ENCODE peak calls at places on chromosomes 5 and 9, in four cellular contexts. J is IMR-90, I is mesenchymal stem cell, H is mesendoderm. K is an unnamed sample.

GRCh38 chr9:33375238-33375840 is 27.0 kb downstream of the AQP7 start:
- DNase-seq in J (peak), I (no peak), H (peak), K (peak)

GRCh38 chr9:123438321-123438720 is 82.3 kb downstream of the CRB2 start:
- DNase-seq in J (peak), I (peak), H (no peak), K (peak)

GRCh38 chr5:106680330-106680729 is 990.4 kb downstream of the EFNA5 start:
- DNase-seq in J (no peak), I (no peak), H (no peak), K (no peak)

GRCh38 chr9:136327313-136327971 is at the start of gene GPSM1:
- DNase-seq in J (peak), I (peak), H (no peak), K (no peak)

GRCh38 chr5:169160405-169160901 is 140.5 kb downstream of the SLIT3 start:
- DNase-seq in J (no peak), I (peak), H (no peak), K (no peak)

GRCh38 chr9:38035873-38036272 is 33.2 kb downstream of the SHB start:
- DNase-seq in J (peak), I (peak), H (no peak), K (no peak)

GRCh38 chr5:179303801-179304200 is 41.5 kb downstream of the ADAMTS2 start:
- DNase-seq in J (no peak), I (no peak), H (no peak), K (no peak)

GRCh38 chr5:138466900-138467710 is 1.8 kb downstream of the EGR1 start:
- DNase-seq in J (peak), I (peak), H (no peak), K (no peak)

GRCh38 chr5:17355585-17356346 is 138.3 kb downstream of the BASP1 start:
- DNase-seq in J (peak), I (peak), H (no peak), K (no peak)

GRCh38 chr9:128091571-128091970 is 23.5 kb downstream of the SLC25A25 start:
- DNase-seq in J (no peak), I (no peak), H (no peak), K (no peak)

GRCh38 chr5:160011471-160011870 is 2.5 kb downstream of the TTC1 start:
- DNase-seq in J (no peak), I (no peak), H (no peak), K (no peak)

GRCh38 chr5:38257236-38258036 is 923 bp upstream of the EGFLAM start:
- DNase-seq in J (no peak), I (peak), H (peak), K (peak)

GRCh38 chr9:136582977-136583735 is 37.3 kb upstream of the NOTCH1 start:
- DNase-seq in J (no peak), I (no peak), H (no peak), K (no peak)

GRCh38 chr9:25350011-25350410 is 328.2 kb downstream of the TUSC1 start:
- DNase-seq in J (no peak), I (no peak), H (no peak), K (no peak)

GRCh38 chr9:121556580-121556979 is 56.9 kb upstream of the GGTA1 start:
- DNase-seq in J (peak), I (peak), H (no peak), K (no peak)

GRCh38 chr5:134149571-134150303 is 27.0 kb downstream of the SKP1 start:
- DNase-seq in J (peak), I (no peak), H (no peak), K (no peak)

GRCh38 chr9:72599874-72600534 is 78.6 kb downstream of the TMC1 start:
- DNase-seq in J (no peak), I (no peak), H (no peak), K (no peak)

GRCh38 chr5:77957-78804 is 13.8 kb upstream of the PLEKHG4B start:
- DNase-seq in J (peak), I (no peak), H (peak), K (peak)

GRCh38 chr5:138981606-138982005 is 106.5 kb upstream of the LRRTM2 start:
- DNase-seq in J (no peak), I (no peak), H (no peak), K (no peak)

GRCh38 chr5:78908173-78908901 is 76.8 kb downstream of the ARSB start:
- DNase-seq in J (peak), I (peak), H (peak), K (peak)

GRCh38 chr5:118060833-118061232 is 927.5 kb downstream of the DTWD2 start:
- DNase-seq in J (no peak), I (no peak), H (peak), K (no peak)

GRCh38 chr5:1227669-1228068 is 2.5 kb downstream of the SLC6A18 start:
- DNase-seq in J (peak), I (no peak), H (no peak), K (no peak)

GRCh38 chr9:91026266-91026665 is 224.6 kb downstream of the SYK start:
- DNase-seq in J (no peak), I (no peak), H (no peak), K (no peak)

GRCh38 chr5:132335402-132335801 is 34.1 kb upstream of the SLC22A5 start:
- DNase-seq in J (no peak), I (no peak), H (no peak), K (no peak)

GRCh38 chr9:135137398-135137832 is 49.9 kb downstream of the OLFM1 start:
- DNase-seq in J (no peak), I (no peak), H (peak), K (peak)

GRCh38 chr9:4829956-4830355 is 37.2 kb downstream of the RCL1 start:
- DNase-seq in J (peak), I (peak), H (no peak), K (no peak)

GRCh38 chr5:151686673-151687378 is at the start of gene SPARC:
- DNase-seq in J (peak), I (peak), H (peak), K (peak)

DNA sequence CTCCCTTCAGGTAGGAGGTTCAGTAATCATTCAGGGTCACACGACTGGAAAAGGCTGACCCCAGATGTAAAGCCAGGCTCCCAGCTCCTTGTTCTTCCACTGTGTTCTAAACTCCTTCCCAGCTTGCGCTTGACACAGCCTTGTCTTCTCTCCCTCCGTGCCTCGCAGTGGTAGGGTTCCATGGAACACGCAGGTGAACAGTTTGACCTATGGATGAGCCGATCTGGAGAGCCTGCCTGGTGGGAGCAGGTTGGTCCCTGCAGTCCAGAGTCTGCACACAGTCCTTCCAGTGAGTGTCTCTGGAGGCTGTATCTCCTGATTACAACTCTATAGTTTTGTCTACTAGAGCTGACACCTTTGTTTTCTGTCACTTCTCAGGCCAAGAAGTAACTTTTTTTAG is 85.9 kb downstream of the IQGAP2 start:
- DNase-seq in J (no peak), I (no peak), H (no peak), K (no peak)
- H2BK5ac ChIP-seq in J (no peak), I (no peak), H (no peak), K (no peak)

GRCh38 chr5:173667702-173668101 is 51.3 kb upstream of the BOD1 start:
- DNase-seq in J (no peak), I (no peak), H (no peak), K (no peak)
- H2BK5ac ChIP-seq in J (no peak), I (no peak), H (no peak), K (no peak)

GRCh38 chr5:103414598-103414997 is 148.0 kb downstream of the NUDT12 start:
- DNase-seq in J (no peak), I (no peak), H (peak), K (no peak)
- H2BK5ac ChIP-seq in J (no peak), I (no peak), H (no peak), K (no peak)

GRCh38 chr5:135705941-135706340 is 127.2 kb upstream of the CXCL14 start:
- DNase-seq in J (no peak), I (no peak), H (no peak), K (no peak)

GRCh38 chr5:135706474-135706873 is 127.7 kb upstream of the CXCL14 start:
- DNase-seq in J (no peak), I (no peak), H (no peak), K (no peak)

GRCh38 chr5:135705230-135705631 is 126.4 kb upstream of the CXCL14 start:
- DNase-seq in J (peak), I (peak), H (no peak), K (no peak)

GRCh38 chr5:135703026-135703550 is 124.3 kb upstream of the CXCL14 start:
- DNase-seq in J (no peak), I (no peak), H (no peak), K (no peak)

DNA sequence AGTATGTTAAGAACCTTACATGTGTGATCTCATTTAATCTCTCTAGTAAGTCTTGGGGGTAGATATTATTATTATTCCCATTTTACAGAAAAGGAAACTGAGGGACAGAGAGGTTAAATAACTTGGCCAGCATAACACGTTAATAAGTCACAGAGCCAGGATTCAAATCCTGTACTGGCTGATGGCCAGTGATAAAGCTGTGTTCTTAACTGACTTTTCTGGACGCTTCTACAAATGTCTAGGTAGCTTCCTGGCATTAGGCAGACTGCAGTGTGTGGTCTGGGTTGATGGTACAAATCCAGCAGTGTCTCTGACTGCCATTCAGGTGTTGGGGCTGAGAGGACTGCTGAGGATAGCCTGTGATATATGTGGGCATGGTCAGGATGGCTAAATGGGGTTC is 125.8 kb upstream of the CXCL14 start:
- DNase-seq in J (no peak), I (no peak), H (no peak), K (no peak)
- H2BK5ac ChIP-seq in J (no peak), I (no peak), H (no peak), K (no peak)

DNA sequence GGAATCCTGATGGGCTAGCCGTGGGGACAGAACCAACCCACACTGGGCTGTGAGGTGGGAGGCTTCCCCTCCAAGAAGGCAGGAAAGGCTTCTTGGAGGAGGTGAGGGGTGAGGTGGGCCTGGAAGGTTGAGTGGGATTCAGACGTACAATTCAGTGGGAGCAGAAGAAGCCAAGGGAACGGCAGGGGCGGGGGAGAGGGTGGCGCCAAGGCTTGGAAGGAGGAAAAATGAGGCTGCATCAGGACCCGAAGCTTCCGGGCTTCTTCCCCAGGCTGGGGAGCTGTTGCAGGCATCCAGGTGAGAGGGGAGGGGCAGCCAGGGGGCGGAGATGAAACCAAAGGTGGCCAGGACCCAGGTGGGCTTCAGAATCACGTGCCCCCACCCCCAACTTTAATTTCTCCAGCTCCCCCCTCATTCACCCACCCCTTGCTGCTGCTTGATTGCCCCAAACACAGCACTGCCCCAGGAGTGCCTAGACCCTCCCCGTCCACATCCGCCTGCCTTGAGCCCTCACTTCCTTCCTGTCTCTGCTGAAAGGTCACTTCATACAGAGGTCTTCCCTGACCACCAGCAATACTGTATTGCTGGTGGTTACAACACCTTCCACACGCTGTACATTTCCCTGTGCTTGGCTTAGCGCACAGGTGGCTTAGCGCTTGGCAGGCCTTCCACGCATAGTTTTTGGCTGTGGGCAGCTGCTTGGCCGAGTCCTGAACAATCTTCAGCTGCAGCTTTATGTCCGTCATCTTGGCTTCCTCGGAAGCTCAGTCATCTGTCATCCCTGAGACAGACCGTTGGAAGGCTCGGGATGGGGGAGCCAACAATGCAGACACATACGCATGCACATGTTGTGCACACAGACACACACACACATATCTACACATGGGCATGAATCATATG is 193.5 kb downstream of the RGS3 start:
- DNase-seq in J (no peak), I (no peak), H (no peak), K (no peak)
- H2BK5ac ChIP-seq in J (no peak), I (no peak), H (no peak), K (no peak)

DNA sequence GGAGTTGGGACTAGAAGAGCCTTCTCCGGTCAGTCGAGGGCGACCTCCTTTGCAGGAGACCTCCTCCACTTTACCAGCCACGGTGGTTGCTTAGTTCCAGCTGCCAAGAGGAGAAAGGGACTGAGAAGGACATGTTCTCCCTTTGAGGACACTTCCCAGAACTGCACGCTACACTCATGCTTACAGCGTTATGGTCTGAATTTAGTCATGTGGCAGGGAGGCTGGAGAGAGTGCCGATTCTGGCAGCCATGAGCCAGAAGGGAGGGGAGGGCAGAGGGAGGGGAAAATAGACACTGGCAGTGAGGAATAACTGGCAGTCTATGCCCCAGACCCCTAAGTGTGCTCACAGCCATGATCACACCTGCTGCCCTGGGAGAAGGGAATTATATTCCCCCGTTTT is 47.8 kb downstream of the TSPAN17 start:
- DNase-seq in J (no peak), I (no peak), H (no peak), K (no peak)
- H2BK5ac ChIP-seq in J (no peak), I (no peak), H (no peak), K (no peak)

DNA sequence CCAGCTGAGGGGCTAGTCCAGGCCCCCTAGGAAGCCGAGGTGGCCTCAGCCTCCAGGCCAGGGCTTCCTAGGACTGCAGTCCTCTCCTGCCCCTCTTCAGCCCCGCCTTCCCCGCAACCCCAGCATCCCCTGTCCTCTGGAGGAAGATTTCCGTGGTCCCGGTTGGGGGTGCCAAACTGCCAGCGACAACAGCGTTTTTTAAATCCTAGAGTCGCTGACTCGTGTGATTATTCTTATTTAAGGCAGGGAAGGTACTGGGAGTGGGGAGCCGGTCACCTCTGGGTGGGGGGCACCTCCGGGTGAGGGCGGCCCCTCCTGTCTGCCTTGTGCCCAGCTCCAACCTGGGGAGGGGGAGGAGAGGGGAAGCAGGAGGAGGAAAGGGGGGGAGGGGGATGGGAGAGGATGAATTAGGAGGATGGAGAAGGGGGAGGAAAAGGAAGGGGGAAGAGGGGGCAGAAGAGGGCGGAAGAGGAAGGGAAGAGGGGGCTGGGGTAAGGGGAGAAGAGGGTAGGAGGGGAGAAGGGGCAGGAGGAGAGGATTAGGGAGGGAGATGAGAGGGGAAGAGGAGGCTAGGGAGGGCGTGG is 173.1 kb upstream of the IER5L start:
- DNase-seq in J (no peak), I (no peak), H (peak), K (peak)
- H2BK5ac ChIP-seq in J (no peak), I (no peak), H (peak), K (peak)

DNA sequence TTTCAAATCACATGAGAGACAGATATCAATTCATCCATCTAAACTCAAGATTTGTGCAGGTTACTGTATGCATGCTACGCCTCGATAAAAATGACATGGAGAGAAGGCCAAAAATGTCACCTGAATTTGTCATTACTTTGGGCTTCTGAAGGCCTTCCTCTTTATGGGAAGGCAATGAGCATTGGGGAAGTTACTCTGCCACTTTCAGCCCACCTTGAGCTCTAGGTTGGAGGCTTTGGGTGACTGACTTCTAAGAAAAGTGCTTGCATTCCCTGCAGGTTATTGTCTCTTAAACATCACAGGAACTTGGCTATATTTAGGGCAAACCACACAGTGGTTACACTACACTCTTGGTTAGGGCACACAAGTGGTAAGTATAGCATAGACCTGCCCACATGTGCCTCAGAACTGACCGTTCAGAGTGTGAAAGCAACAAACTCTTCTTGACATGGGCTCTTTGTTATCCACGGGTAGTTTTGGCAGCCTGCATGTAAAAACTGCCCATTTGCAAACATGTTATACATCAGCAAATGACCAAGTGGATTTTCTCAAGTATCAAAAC is 169.5 kb downstream of the ZNF608 start:
- DNase-seq in J (no peak), I (no peak), H (no peak), K (no peak)
- H2BK5ac ChIP-seq in J (no peak), I (no peak), H (no peak), K (no peak)

K was measured in neuronal stem cell.